ENCODE peak calls at places on chromosome 6, in four cellular contexts. One of them, this sample, is unnamed.

GRCh38 chr6:100467144-100468012 is 2.7 kb upstream of the SIM1 start:
- DNase-seq in HCT116: no peak
- DNase-seq in K562: no peak
- DNase-seq in HepG2: no peak
- DNase-seq in this sample: no peak

GRCh38 chr6:79719248-79719975 is 88.3 kb downstream of the SH3BGRL2 start:
- DNase-seq in HCT116: no peak
- DNase-seq in K562: no peak
- DNase-seq in HepG2: no peak
- DNase-seq in this sample: no peak

GRCh38 chr6:97947841-97948240 is 664.8 kb upstream of the MMS22L start:
- DNase-seq in HepG2: peak
- DNase-seq in K562: no peak
- DNase-seq in HCT116: peak
- DNase-seq in this sample: peak

GRCh38 chr6:34525431-34526175 is 30.5 kb downstream of the SPDEF start:
- DNase-seq in HepG2: no peak
- DNase-seq in HCT116: no peak
- DNase-seq in K562: no peak
- DNase-seq in this sample: no peak

GRCh38 chr6:111661541-111662041 is 55.9 kb upstream of the TRAF3IP2 start:
- DNase-seq in HCT116: no peak
- DNase-seq in HepG2: no peak
- DNase-seq in K562: no peak
- DNase-seq in this sample: no peak

GRCh38 chr6:25627001-25627400 is 25.0 kb upstream of the SCGN start:
- DNase-seq in HCT116: no peak
- DNase-seq in HepG2: no peak
- DNase-seq in K562: no peak
- DNase-seq in this sample: no peak

GRCh38 chr6:167662104-167662880 is 164.4 kb upstream of the AFDN start:
- DNase-seq in K562: no peak
- DNase-seq in HCT116: no peak
- DNase-seq in HepG2: no peak
- DNase-seq in this sample: no peak

GRCh38 chr6:87095056-87095527 is at the start of gene CGA:
- DNase-seq in K562: no peak
- DNase-seq in HCT116: no peak
- DNase-seq in HepG2: no peak
- DNase-seq in this sample: no peak

GRCh38 chr6:146916435-146917015 is 287.7 kb upstream of the STXBP5 start:
- DNase-seq in K562: no peak
- DNase-seq in HCT116: no peak
- DNase-seq in HepG2: no peak
- DNase-seq in this sample: no peak

GRCh38 chr6:6966127-6966526 is 141.6 kb upstream of the RREB1 start:
- DNase-seq in K562: no peak
- DNase-seq in HepG2: no peak
- DNase-seq in HCT116: no peak
- DNase-seq in this sample: no peak

GRCh38 chr6:7636151-7636550 is 46.2 kb downstream of the SNRNP48 start:
- DNase-seq in HCT116: no peak
- DNase-seq in HepG2: peak
- DNase-seq in K562: no peak
- DNase-seq in this sample: no peak

GRCh38 chr6:5213851-5214507 is 46.8 kb downstream of the LYRM4 start:
- DNase-seq in HCT116: no peak
- DNase-seq in K562: no peak
- DNase-seq in HepG2: no peak
- DNase-seq in this sample: no peak

GRCh38 chr6:139638179-139638872 is 263.9 kb upstream of the CITED2 start:
- DNase-seq in HCT116: no peak
- DNase-seq in HepG2: no peak
- DNase-seq in K562: peak
- DNase-seq in this sample: no peak

GRCh38 chr6:31112478-31112877 is at the start of gene C6orf15:
- DNase-seq in HepG2: no peak
- DNase-seq in HCT116: no peak
- DNase-seq in K562: no peak
- DNase-seq in this sample: no peak

GRCh38 chr6:4615231-4615630 is 161.0 kb upstream of the CDYL start:
- DNase-seq in HepG2: no peak
- DNase-seq in HCT116: no peak
- DNase-seq in K562: no peak
- DNase-seq in this sample: no peak

GRCh38 chr6:140061422-140062041 is 687.1 kb upstream of the CITED2 start:
- DNase-seq in HCT116: no peak
- DNase-seq in K562: no peak
- DNase-seq in HepG2: no peak
- DNase-seq in this sample: no peak

GRCh38 chr6:50846109-50846859 is 27.6 kb downstream of the TFAP2B start:
- DNase-seq in HCT116: no peak
- DNase-seq in K562: no peak
- DNase-seq in HepG2: no peak
- DNase-seq in this sample: no peak

GRCh38 chr6:105111871-105112270 is 67.9 kb downstream of the POPDC3 start:
- DNase-seq in HepG2: no peak
- DNase-seq in HCT116: no peak
- DNase-seq in K562: no peak
- DNase-seq in this sample: no peak

GRCh38 chr6:2939315-2940009 is 31.9 kb downstream of the SERPINB6 start:
- DNase-seq in K562: no peak
- DNase-seq in HepG2: no peak
- DNase-seq in HCT116: no peak
- DNase-seq in this sample: no peak

GRCh38 chr6:38283734-38284362 is 355.9 kb downstream of the BTBD9 start:
- DNase-seq in K562: no peak
- DNase-seq in HepG2: no peak
- DNase-seq in HCT116: peak
- DNase-seq in this sample: peak

GRCh38 chr6:119539066-119539746 is 189.6 kb upstream of the MAN1A1 start:
- DNase-seq in HCT116: no peak
- DNase-seq in K562: no peak
- DNase-seq in HepG2: no peak
- DNase-seq in this sample: no peak

DNA sequence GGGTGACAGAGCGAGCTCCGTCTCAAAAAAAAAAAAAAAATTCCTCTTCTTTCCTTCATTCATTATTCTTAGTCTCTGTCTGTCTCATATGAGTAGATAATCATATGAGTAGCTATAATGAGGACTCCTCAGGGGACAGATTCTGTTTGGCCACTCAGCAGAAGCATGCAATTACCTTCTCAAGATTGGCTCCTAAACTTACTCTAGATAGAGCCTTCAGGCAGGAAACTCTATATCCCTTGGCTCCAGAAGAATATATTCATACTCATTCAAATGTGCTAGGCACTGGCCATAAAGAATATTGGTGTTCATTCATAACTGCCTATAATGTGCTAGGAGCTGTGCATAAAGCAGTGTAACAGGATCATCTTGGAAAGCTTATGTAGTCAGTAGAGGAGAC is 2.2 kb upstream of the ACAT2 start:
- DNase-seq in K562: no peak
- DNase-seq in HCT116: no peak
- DNase-seq in HepG2: no peak
- DNase-seq in this sample: no peak
- TF ChIP-seq CTCF in K562: no peak
- TF ChIP-seq CTCF in HCT116: no peak
- TF ChIP-seq CTCF in HepG2: no peak
- TF ChIP-seq CTCF in this sample: no peak

GRCh38 chr6:169313347-169314010 is 59.8 kb upstream of the THBS2 start:
- DNase-seq in HCT116: no peak
- DNase-seq in HepG2: no peak
- DNase-seq in K562: no peak
- DNase-seq in this sample: no peak
- TF ChIP-seq SIN3A in HCT116: no peak
- TF ChIP-seq SIN3A in HepG2: no peak
- TF ChIP-seq SIN3A in K562: no peak
- TF ChIP-seq SIN3A in this sample: no peak

DNA sequence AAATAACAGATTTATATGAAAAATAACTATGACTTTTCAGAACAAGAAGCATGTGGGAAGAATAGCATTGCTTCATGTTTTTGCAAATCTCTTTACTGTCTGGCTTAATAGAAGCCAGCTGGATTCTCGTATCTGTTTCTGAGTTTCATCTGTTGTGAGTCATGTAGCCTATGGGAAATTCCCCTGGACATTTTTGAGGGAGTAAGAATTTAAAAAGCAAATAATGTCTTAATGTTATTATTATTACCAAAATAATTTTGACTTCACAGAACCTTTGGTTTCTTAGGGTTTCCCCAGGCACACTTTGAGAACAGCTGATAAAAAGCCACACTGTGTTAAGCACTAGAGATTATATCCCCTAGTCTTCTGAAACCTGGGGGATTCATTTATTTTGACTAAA is 75.8 kb downstream of the SYCP2L start:
- DNase-seq in HCT116: no peak
- DNase-seq in K562: no peak
- DNase-seq in HepG2: no peak
- DNase-seq in this sample: no peak
- TF ChIP-seq TCF7L2 in HCT116: no peak
- TF ChIP-seq TCF7L2 in K562: no peak
- TF ChIP-seq TCF7L2 in HepG2: no peak
- TF ChIP-seq TCF7L2 in this sample: no peak

DNA sequence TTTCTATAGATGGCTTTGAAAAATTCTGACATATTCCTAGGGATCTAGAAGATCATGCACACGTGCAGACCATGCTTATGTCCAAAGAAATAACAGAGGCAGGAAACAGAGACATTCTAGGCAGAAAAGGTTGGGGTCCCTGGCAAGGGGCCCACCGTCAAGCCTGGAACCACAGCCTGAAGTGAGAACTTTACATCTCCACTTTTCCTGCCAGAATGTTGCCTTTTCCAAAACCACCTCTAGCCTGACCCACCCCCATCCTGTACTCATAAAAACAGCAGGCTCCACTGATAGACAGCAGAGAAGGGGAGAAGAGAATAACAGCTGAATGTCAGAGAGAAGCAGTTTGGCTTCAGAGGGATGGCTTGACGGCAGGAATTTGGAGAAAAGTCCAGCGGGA is 257.3 kb upstream of the NT5E start:
- DNase-seq in K562: no peak
- DNase-seq in HepG2: no peak
- DNase-seq in HCT116: no peak
- DNase-seq in this sample: no peak
- TF ChIP-seq CTCF in K562: no peak
- TF ChIP-seq CTCF in HepG2: no peak
- TF ChIP-seq CTCF in HCT116: no peak
- TF ChIP-seq CTCF in this sample: no peak

This sample was measured in Panc1.